ENCODE peak calls at places on chromosomes 12 and 14, in six cellular contexts. B is RKO, L is left lung, X is iris pigment epithelial cell, J is endothelial cell, Q is HT1080. T is an unnamed sample.

GRCh38 chr14:97603201-97603600 is 806.0 kb downstream of the VRK1 start:
- DNase-seq in B (no peak), L (no peak), X (no peak), J (no peak), Q (no peak), T (no peak)

GRCh38 chr14:104664107-104664506 is 25.3 kb upstream of the INF2 start:
- DNase-seq in B (no peak), L (no peak), X (no peak), J (no peak), Q (no peak), T (no peak)

GRCh38 chr12:74538491-74539258 is 1.0 kb downstream of the ATXN7L3B start:
- DNase-seq in B (peak), L (no peak), X (peak), J (no peak), Q (no peak), T (no peak)

GRCh38 chr12:108826115-108826806 is 31.1 kb downstream of the SSH1 start:
- DNase-seq in B (no peak), L (no peak), X (peak), J (peak), Q (peak), T (no peak)

GRCh38 chr14:79369359-79370332 is 841.7 kb downstream of the DIO2 start:
- DNase-seq in B (peak), L (no peak), X (peak), J (no peak), Q (peak), T (peak)

GRCh38 chr14:32546246-32546645 is 217.1 kb downstream of the AKAP6 start:
- DNase-seq in B (no peak), L (no peak), X (no peak), J (no peak), Q (no peak), T (no peak)

GRCh38 chr12:6547987-6548386 is 7.9 kb downstream of the IFFO1 start:
- DNase-seq in B (no peak), L (peak), X (peak), J (no peak), Q (peak), T (peak)

GRCh38 chr14:37034410-37035285 is 137.8 kb downstream of the SLC25A21 start:
- DNase-seq in B (no peak), L (no peak), X (peak), J (no peak), Q (no peak), T (no peak)

GRCh38 chr12:49871263-49871561 is 28.3 kb upstream of the BCDIN3D start:
- DNase-seq in B (no peak), L (peak), X (no peak), J (no peak), Q (no peak), T (no peak)

GRCh38 chr14:80491131-80491530 is 279.8 kb upstream of the DIO2 start:
- DNase-seq in B (no peak), L (no peak), X (peak), J (no peak), Q (no peak), T (no peak)

GRCh38 chr14:85319998-85320397 is 209.9 kb upstream of the FLRT2 start:
- DNase-seq in B (no peak), L (no peak), X (peak), J (no peak), Q (peak), T (peak)

GRCh38 chr14:97180304-97181200 is 383.4 kb downstream of the VRK1 start:
- DNase-seq in B (peak), L (no peak), X (peak), J (no peak), Q (peak), T (peak)

GRCh38 chr12:121573949-121574520 is 6.8 kb downstream of the KDM2B start:
- DNase-seq in B (no peak), L (no peak), X (no peak), J (no peak), Q (no peak), T (no peak)

GRCh38 chr14:69943084-69943797 is 64.0 kb downstream of the SMOC1 start:
- DNase-seq in B (no peak), L (no peak), X (no peak), J (no peak), Q (no peak), T (no peak)

GRCh38 chr14:38866461-38866860 is 236.6 kb downstream of the SEC23A start:
- DNase-seq in B (no peak), L (no peak), X (no peak), J (no peak), Q (no peak), T (no peak)

GRCh38 chr12:68613209-68613904 is 2.7 kb downstream of the RAP1B start:
- DNase-seq in B (peak), L (no peak), X (no peak), J (no peak), Q (no peak), T (no peak)

GRCh38 chr12:98771811-98772752 is 127.0 kb downstream of the APAF1 start:
- DNase-seq in B (no peak), L (no peak), X (no peak), J (no peak), Q (no peak), T (no peak)

GRCh38 chr12:108618079-108618952 is 15.4 kb downstream of the SELPLG start:
- DNase-seq in B (peak), L (peak), X (peak), J (peak), Q (peak), T (peak)

GRCh38 chr12:6764011-6764828 is 1.9 kb upstream of the PTMS start:
- DNase-seq in B (peak), L (peak), X (peak), J (peak), Q (peak), T (peak)

GRCh38 chr14:104917992-104918391 is 6.7 kb upstream of the PLD4 start:
- DNase-seq in B (no peak), L (no peak), X (no peak), J (no peak), Q (no peak), T (no peak)

GRCh38 chr14:39175445-39176262 is 600 bp downstream of the PNN start:
- DNase-seq in B (peak), L (peak), X (peak), J (peak), Q (peak), T (peak)

GRCh38 chr12:120588948-120589930 is 8.0 kb upstream of the POP5 start:
- DNase-seq in B (no peak), L (peak), X (no peak), J (no peak), Q (no peak), T (no peak)

GRCh38 chr14:87108726-87109125 is 884.3 kb downstream of the GALC start:
- DNase-seq in B (peak), L (no peak), X (peak), J (no peak), Q (peak), T (peak)

GRCh38 chr12:102300824-102301461 is 103.3 kb upstream of the PMCH start:
- DNase-seq in B (peak), L (no peak), X (peak), J (peak), Q (peak), T (peak)